ENCODE peak calls at places on chromosomes 16 and 17, in four cellular contexts. D is kidney, I is HCT116, J is GM23248. Y is an unnamed sample.
A peak's percentile ranks its signal among the peaks of the same experiment; 100 is the strongest.

GRCh38 chr17:60656499-60656898 is 21.2 kb upstream of the BCAS3 start:
- DNase-seq in I (no peak), J (no peak), D (no peak), Y (no peak)

GRCh38 chr17:65049085-65049756 is 7.3 kb downstream of the GNA13 start:
- DNase-seq in D (no peak), I (no peak), J (no peak), Y (peak; percentile 21)

GRCh38 chr17:55237268-55237667 is 27.5 kb upstream of the HLF start:
- DNase-seq in J (peak; percentile 26), I (no peak), D (no peak), Y (no peak)

GRCh38 chr17:62189377-62189776 is 124.3 kb upstream of the MED13 start:
- DNase-seq in J (no peak), D (no peak), I (no peak), Y (no peak)

GRCh38 chr16:16988963-16989362 is 481.8 kb downstream of the XYLT1 start:
- DNase-seq in I (no peak), J (no peak), D (no peak), Y (no peak)

GRCh38 chr16:49353650-49354049 is 20.0 kb upstream of the C16orf78 start:
- DNase-seq in I (no peak), J (peak; percentile 15), D (no peak), Y (no peak)

GRCh38 chr16:67240506-67240905 is 6.8 kb downstream of the FHOD1 start:
- DNase-seq in I (no peak), D (peak; percentile 39), J (peak; percentile 61), Y (peak; percentile 21)

GRCh38 chr17:15269690-15270089 is 4.6 kb upstream of the PMP22 start:
- DNase-seq in J (no peak), I (no peak), D (no peak), Y (no peak)

GRCh38 chr17:59427996-59428395 is 96.5 kb downstream of the YPEL2 start:
- DNase-seq in I (no peak), D (no peak), J (peak; percentile 89), Y (no peak)

GRCh38 chr17:19346351-19347255 is 15.9 kb downstream of the B9D1 start:
- DNase-seq in D (peak; percentile 89), I (peak; percentile 23), J (peak; percentile 95), Y (peak; percentile 46)

GRCh38 chr17:81432873-81433451 is 37.7 kb downstream of the BAHCC1 start:
- DNase-seq in I (no peak), J (peak; percentile 31), D (peak; percentile 90), Y (no peak)

GRCh38 chr16:3645504-3646347 is 8.8 kb upstream of the DNASE1 start:
- DNase-seq in I (no peak), J (no peak), D (no peak), Y (peak; percentile 88)

DNA sequence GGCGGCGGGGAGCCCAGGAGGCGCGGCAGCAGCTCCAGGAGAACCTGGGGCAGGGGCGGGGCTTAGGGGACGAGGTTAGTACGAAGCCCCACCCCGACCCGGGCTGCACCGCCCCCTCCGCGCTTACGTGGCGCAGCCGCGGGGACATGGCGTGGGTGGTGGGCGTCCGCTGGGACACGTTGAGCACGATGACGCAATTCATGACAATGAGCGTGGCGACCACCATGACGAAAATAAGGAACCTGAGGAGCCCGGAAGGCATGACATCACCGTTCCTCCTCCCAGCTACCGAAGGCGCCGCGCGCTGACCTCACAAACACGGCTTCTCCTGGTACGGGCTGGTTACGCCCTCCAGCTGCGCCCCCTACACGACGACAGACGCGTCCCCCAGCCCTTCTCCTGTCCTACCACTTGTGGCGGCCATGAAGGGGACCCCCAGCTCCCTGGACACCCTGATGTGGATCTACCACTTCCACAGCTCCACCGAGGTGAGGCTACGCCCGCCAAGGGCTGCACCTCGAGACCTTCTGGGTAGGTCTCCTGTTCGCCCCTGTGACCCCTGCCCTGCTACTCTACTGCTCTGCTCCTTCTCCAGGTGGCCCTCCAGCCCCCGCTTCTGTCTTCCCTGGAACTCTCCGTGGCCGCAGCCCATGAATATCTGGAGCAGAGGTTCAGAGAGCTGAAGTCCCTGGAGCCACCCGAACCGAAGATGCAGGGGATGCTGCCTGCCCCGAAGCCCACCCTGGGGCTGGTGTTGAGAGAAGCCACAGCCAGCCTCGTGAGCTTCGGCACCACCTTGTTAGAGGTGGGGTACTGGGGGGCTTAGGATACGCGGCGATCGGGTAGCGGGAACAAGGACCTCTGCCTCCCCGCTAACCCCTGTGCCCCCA is at the start of gene C17orf107:
- DNase-seq in J (peak; percentile 95), D (peak; percentile 94), I (no peak), Y (peak; percentile 91)
- H3K27ac ChIP-seq in J (no peak within 1 kb of the TSS), D (no peak within 1 kb of the TSS), I (no peak within 1 kb of the TSS), Y (peak within 1 kb of the TSS; percentile 17)

GRCh38 chr17:76268991-76269981 is 4.1 kb downstream of the UBALD2 start:
- DNase-seq in D (peak; percentile 66), J (no peak), I (no peak), Y (no peak)
- H3K9ac ChIP-seq in D (no peak overlapping the region), J (no peak overlapping the region), I (no peak overlapping the region), Y (no peak overlapping the region)

GRCh38 chr17:37818689-37819088 is 73.8 kb upstream of the HNF1B start:
- DNase-seq in I (peak; percentile 57), J (peak; percentile 28), D (peak; percentile 81), Y (peak; percentile 67)

GRCh38 chr17:37820313-37821024 is 75.6 kb upstream of the HNF1B start:
- DNase-seq in J (no peak), I (no peak), D (no peak), Y (peak; percentile 36)

GRCh38 chr17:37824534-37825485 is 80.0 kb upstream of the HNF1B start:
- DNase-seq in J (peak; percentile 67), I (no peak), D (peak; percentile 75), Y (peak; percentile 94)

GRCh38 chr17:37816951-37817350 is 72.1 kb upstream of the HNF1B start:
- DNase-seq in J (no peak), I (no peak), D (no peak), Y (peak; percentile 38)

DNA sequence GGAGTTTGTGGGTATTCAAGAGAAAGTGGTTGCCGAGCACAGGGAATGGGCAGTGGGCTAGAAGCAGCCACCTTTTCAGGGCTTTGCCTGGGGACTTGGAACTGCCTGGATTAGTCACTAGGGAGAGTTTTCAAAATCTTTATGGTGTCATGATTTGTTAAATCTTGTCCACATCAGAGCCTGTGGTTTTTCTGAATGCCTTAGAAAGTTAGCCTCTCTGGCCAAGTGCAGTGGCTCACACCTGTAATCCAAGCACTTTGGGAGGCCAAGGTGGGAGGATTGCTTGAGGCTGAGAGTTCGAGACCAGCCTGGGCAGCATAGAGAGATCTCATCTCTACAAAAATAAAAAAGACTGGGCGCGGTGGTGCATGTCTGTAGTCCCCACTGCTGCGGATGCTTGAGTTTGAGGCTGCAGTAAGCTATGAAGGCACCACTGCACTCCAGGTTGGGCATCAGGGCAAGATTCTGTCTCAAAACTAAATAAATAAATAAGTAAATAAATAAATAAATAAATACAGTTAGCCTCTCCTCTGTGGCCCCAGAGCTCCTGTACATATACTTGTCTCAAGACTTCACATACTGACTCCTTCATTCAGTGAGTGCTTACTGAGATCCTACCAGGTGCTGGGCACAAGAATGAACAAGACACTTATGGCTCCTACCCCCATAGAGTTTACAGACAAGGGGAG is 76.3 kb upstream of the HNF1B start:
- DNase-seq in J (peak; percentile 28), D (no peak), I (no peak), Y (peak; percentile 31)
- H3K4me1 ChIP-seq in J (peaks cover 2% of the 10 kb centered on the region), D (peaks cover 27% of the 10 kb centered on the region), I (peaks cover 19% of the 10 kb centered on the region), Y (peaks cover 4% of the 10 kb centered on the region)

GRCh38 chr17:38752119-38752929 is at the start of gene PSMB3:
- DNase-seq in I (peak; percentile 100), J (peak; percentile 99), D (peak; percentile 99), Y (peak; percentile 100)

GRCh38 chr17:38752930-38753506 is 477 bp downstream of the PSMB3 start:
- DNase-seq in J (peak; percentile 41), I (no peak), D (peak; percentile 83), Y (no peak)

GRCh38 chr17:38750312-38751121 is 2.0 kb upstream of the PSMB3 start:
- DNase-seq in J (peak; percentile 43), I (no peak), D (no peak), Y (peak; percentile 84)

GRCh38 chr17:38751144-38751802 is 1.3 kb upstream of the PSMB3 start:
- DNase-seq in D (no peak), I (no peak), J (peak; percentile 63), Y (peak; percentile 63)

GRCh38 chr17:38751803-38752118 is 780 bp upstream of the PSMB3 start:
- DNase-seq in J (peak; percentile 92), I (peak; percentile 66), D (peak; percentile 95), Y (peak; percentile 97)
- H3K27ac ChIP-seq in J (peak overlapping the region; percentile 70), I (peak overlapping the region; percentile 100), D (peak overlapping the region; percentile 96), Y (peak overlapping the region; percentile 58)

DNA sequence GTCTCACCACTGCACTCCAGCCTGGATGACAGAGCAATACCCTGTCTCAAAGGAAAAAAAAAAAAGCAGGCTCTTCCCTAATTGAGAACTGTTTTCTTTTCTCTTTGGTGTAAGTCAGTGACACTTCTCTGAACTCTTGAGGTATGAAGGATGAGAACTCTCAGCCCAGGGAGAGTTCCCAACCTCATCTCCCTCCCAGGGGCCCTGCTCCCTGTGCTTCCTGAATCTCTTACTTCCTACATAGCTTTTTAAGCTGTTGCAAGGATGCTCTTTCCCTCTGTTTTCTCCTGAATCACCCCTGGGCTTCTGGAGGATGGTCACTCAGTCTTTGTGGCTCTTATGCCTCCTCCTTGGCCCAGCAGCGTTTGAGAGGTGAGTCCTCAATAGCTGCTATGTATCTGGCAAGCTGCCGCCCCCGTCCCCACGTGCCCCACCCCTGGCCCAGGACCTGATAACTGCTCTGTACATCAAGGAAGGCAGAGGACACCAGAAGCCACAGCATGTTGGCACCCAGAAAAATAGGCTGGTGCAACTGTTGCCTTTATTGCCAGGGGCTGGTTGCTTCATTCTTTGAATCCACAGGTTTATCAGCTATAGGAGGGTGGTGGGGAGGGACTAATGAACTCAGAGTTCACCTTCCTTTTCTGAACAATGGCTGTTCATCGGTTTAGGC is 24.0 kb downstream of the IGF2BP1 start:
- DNase-seq in D (no peak), J (peak; percentile 52), I (no peak), Y (peak; percentile 75)
- H3K9ac ChIP-seq in D (no peak overlapping the region), J (no peak overlapping the region), I (no peak overlapping the region), Y (peak overlapping the region; percentile 59)

GRCh38 chr17:38905375-38905774 is 20.0 kb upstream of the LASP1NB start:
- DNase-seq in J (no peak), D (no peak), I (no peak), Y (no peak)
- H3K4me1 ChIP-seq in J (peaks cover 18% of the 10 kb centered on the region), D (peaks cover 20% of the 10 kb centered on the region), I (no peaks in the 10 kb centered on the region), Y (no peaks in the 10 kb centered on the region)

GRCh38 chr16:13645525-13645924 is 274.4 kb upstream of the ERCC4 start:
- DNase-seq in J (no peak), D (no peak), I (no peak), Y (no peak)
- H3K27ac ChIP-seq in J (no peak overlapping the region), D (no peak overlapping the region), I (no peak overlapping the region), Y (no peak overlapping the region)

GRCh38 chr16:1152651-1153259 is at the start of gene CACNA1H:
- DNase-seq in J (peak; percentile 30), D (no peak), I (no peak), Y (peak; percentile 82)
- H3K9ac ChIP-seq in J (no peak within 1 kb of the TSS), D (no peak within 1 kb of the TSS), I (peak within 1 kb of the TSS; percentile 28), Y (no peak within 1 kb of the TSS)

GRCh38 chr17:57481901-57482300 is 225.6 kb downstream of the MSI2 start:
- DNase-seq in J (peak; percentile 96), I (no peak), D (no peak), Y (no peak)

GRCh38 chr17:57482657-57483056 is 226.3 kb downstream of the MSI2 start:
- DNase-seq in D (no peak), J (peak; percentile 38), I (no peak), Y (no peak)

GRCh38 chr17:57478433-57478832 is 222.1 kb downstream of the MSI2 start:
- DNase-seq in J (no peak), D (no peak), I (no peak), Y (no peak)

GRCh38 chr17:57478851-57479250 is 222.5 kb downstream of the MSI2 start:
- DNase-seq in D (no peak), I (no peak), J (no peak), Y (no peak)

GRCh38 chr17:57480438-57481196 is 224.3 kb downstream of the MSI2 start:
- DNase-seq in J (peak; percentile 86), D (no peak), I (no peak), Y (no peak)
- H3K4me1 ChIP-seq in J (peaks cover 51% of the 10 kb centered on the region), D (peaks cover 35% of the 10 kb centered on the region), I (no peaks in the 10 kb centered on the region), Y (peaks cover 22% of the 10 kb centered on the region)

Y was measured in endodermal cell.